ENCODE peak calls at places on chromosomes 16 and 17, in six cellular contexts. L is activated T-helper 1 cell treated with anti-CD3 and anti-CD28 coated beads, Interleukin-12 subunit alpha, Interleukin-12 subunit beta, Interleukin-2, Interleukin-4 antibody, amounts not matched to agents 30 ng/mL and 10 ng/mL and 1 ng/mL, durations not matched to agents 14 hours and 24 hours and 36 hours; G is midbrain; W is M059J; Q is KBM-7; I is cardiac muscle cell. P is an unnamed sample.

GRCh38 chr17:44086364-44087311 is 16.1 kb downstream of the G6PC3 start:
- DNase-seq in L (no peak), G (no peak), W (peak), Q (peak), I (no peak), P (peak)

GRCh38 chr17:731943-732787 is at the start of gene TLCD3A:
- DNase-seq in L (peak), G (peak), W (peak), Q (peak), I (peak), P (peak)

GRCh38 chr17:42702446-42702845 is 20.1 kb downstream of the CNTNAP1 start:
- DNase-seq in L (no peak), G (no peak), W (no peak), Q (no peak), I (no peak), P (no peak)

GRCh38 chr17:42118545-42118944 is 2.6 kb downstream of the KAT2A start:
- DNase-seq in L (no peak), G (no peak), W (peak), Q (peak), I (no peak), P (no peak)

GRCh38 chr16:19167710-19168172 is 299 bp upstream of the SYT17 start:
- DNase-seq in L (peak), G (peak), W (peak), Q (peak), I (peak), P (peak)

GRCh38 chr16:87926246-87927194 is 9.8 kb downstream of the CA5A start:
- DNase-seq in L (no peak), G (peak), W (no peak), Q (peak), I (no peak), P (no peak)

GRCh38 chr16:89922477-89922883 is 662 bp upstream of the TUBB3 start:
- DNase-seq in L (no peak), G (no peak), W (peak), Q (peak), I (peak), P (peak)

GRCh38 chr16:52548261-52549010 is 1.5 kb upstream of the TOX3 start:
- DNase-seq in L (no peak), G (no peak), W (no peak), Q (no peak), I (peak), P (no peak)